ENCODE peak calls at places on chromosomes 7 and 10, in seven cellular contexts. O is upper lobe of right lung; E is CD4-positive, CD25-positive, alpha-beta regulatory T cell; K is thoracic aorta; Z is lower lobe of right lung; R is NT2/D1; H is DND-41. Q is an unnamed sample. For H3K27me3 and H3K4me1, the result is how much of the 10 kb centered on the place peaks cover.

GRCh38 chr7:87878208-87878735 is 2.0 kb downstream of the DBF4 start:
- DNase-seq in O (no peak), E (no peak), K (no peak), Z (no peak), R (no peak), H (no peak), Q (no peak)

GRCh38 chr7:42107484-42107883 is 129.5 kb downstream of the GLI3 start:
- DNase-seq in O (no peak), E (no peak), K (no peak), Z (no peak), R (peak), H (no peak), Q (no peak)

GRCh38 chr7:49660170-49660783 is 113.2 kb upstream of the VWC2 start:
- DNase-seq in O (no peak), E (no peak), K (no peak), Z (no peak), R (no peak), H (no peak), Q (no peak)

GRCh38 chr7:97845622-97846203 is 26.5 kb downstream of the ASNS start:
- DNase-seq in O (no peak), E (no peak), K (no peak), Z (no peak), R (peak), H (no peak), Q (no peak)

GRCh38 chr7:74271742-74272141 is 17.5 kb upstream of the CLIP2 start:
- DNase-seq in O (no peak), E (no peak), K (no peak), Z (no peak), R (no peak), H (no peak), Q (no peak)

GRCh38 chr10:43237128-43237527 is 29.7 kb downstream of the RASGEF1A start:
- DNase-seq in O (peak), E (no peak), K (no peak), Z (peak), R (no peak), H (no peak), Q (peak)

GRCh38 chr10:96172666-96173065 is 42.6 kb downstream of the ZNF518A start:
- DNase-seq in O (no peak), E (no peak), K (no peak), Z (no peak), R (no peak), H (no peak), Q (no peak)

GRCh38 chr7:104848386-104848990 is 165.5 kb upstream of the KMT2E start:
- DNase-seq in O (no peak), E (peak), K (no peak), Z (no peak), R (peak), H (peak), Q (peak)

GRCh38 chr7:103594186-103594585 is 148.2 kb upstream of the SLC26A5 start:
- DNase-seq in O (no peak), E (no peak), K (no peak), Z (no peak), R (no peak), H (no peak), Q (no peak)

GRCh38 chr7:112290065-112290464 is 83.6 kb downstream of the ZNF277 start:
- DNase-seq in O (no peak), E (no peak), K (no peak), Z (no peak), R (no peak), H (no peak), Q (no peak)

GRCh38 chr10:88791924-88792323 is 10.6 kb upstream of the LIPM start:
- DNase-seq in O (no peak), E (no peak), K (no peak), Z (no peak), R (no peak), H (peak), Q (no peak)

GRCh38 chr7:132465516-132465915 is 110.8 kb downstream of the PLXNA4 start:
- DNase-seq in O (no peak), E (no peak), K (no peak), Z (no peak), R (no peak), H (no peak), Q (no peak)

GRCh38 chr7:80392229-80393169 is 119.4 kb downstream of the GNAT3 start:
- DNase-seq in O (no peak), E (no peak), K (no peak), Z (no peak), R (no peak), H (no peak), Q (no peak)

GRCh38 chr7:28792858-28793257 is 165.3 kb downstream of the TRIL start:
- DNase-seq in O (no peak), E (no peak), K (no peak), Z (no peak), R (no peak), H (no peak), Q (no peak)

GRCh38 chr10:123150986-123151738 is 3.0 kb upstream of the BUB3 start:
- DNase-seq in O (peak), E (no peak), K (no peak), Z (peak), R (no peak), H (no peak), Q (peak)

GRCh38 chr10:63664341-63664885 is 143.2 kb downstream of the REEP3 start:
- DNase-seq in O (no peak), E (no peak), K (no peak), Z (no peak), R (no peak), H (no peak), Q (no peak)

GRCh38 chr7:153701678-153702077 is 350.5 kb upstream of the DPP6 start:
- DNase-seq in O (no peak), E (no peak), K (no peak), Z (no peak), R (no peak), H (no peak), Q (no peak)

GRCh38 chr7:1651031-1651446 is 19.0 kb upstream of the ELFN1 start:
- DNase-seq in O (no peak), E (no peak), K (no peak), Z (peak), R (no peak), H (no peak), Q (no peak)

GRCh38 chr7:139673230-139673629 is 104.6 kb downstream of the HIPK2 start:
- DNase-seq in O (no peak), E (no peak), K (no peak), Z (no peak), R (peak), H (no peak), Q (no peak)

GRCh38 chr10:70568113-70568512 is 34.4 kb downstream of the PRF1 start:
- DNase-seq in O (no peak), E (no peak), K (no peak), Z (no peak), R (no peak), H (no peak), Q (no peak)

GRCh38 chr10:69057261-69057950 is 30.5 kb upstream of the SRGN start:
- DNase-seq in O (peak), E (no peak), K (no peak), Z (peak), R (no peak), H (no peak), Q (no peak)

GRCh38 chr10:100767428-100767779 is 22.0 kb downstream of the PAX2 start:
- DNase-seq in O (no peak), E (no peak), K (no peak), Z (no peak), R (no peak), H (no peak), Q (no peak)
- H3K27me3 ChIP-seq in O (under half), E (under half), K (under half), Z (under half), R (under half), H (under half), Q (under half)

GRCh38 chr7:67371429-67372305 is 375.0 kb downstream of the TYW1 start:
- DNase-seq in O (peak), E (peak), K (peak), Z (peak), R (peak), H (peak), Q (peak)
- H3K4me1 ChIP-seq in O (under half), E (under half), K (under half), Z (under half), R (under half), H (under half), Q (under half)

GRCh38 chr7:134514663-134515062 is 12.7 kb upstream of the AKR1B10 start:
- DNase-seq in O (no peak), E (no peak), K (no peak), Z (no peak), R (peak), H (peak), Q (peak)

GRCh38 chr7:134515569-134516468 is 11.5 kb upstream of the AKR1B10 start:
- DNase-seq in O (no peak), E (no peak), K (no peak), Z (no peak), R (no peak), H (no peak), Q (no peak)

GRCh38 chr7:134520130-134520529 is 7.2 kb upstream of the AKR1B10 start:
- DNase-seq in O (no peak), E (no peak), K (no peak), Z (no peak), R (no peak), H (no peak), Q (no peak)
- H3K27me3 ChIP-seq in O (under half), E (under half), K (under half), Z (under half), R (under half), H (under half), Q (under half)

DNA sequence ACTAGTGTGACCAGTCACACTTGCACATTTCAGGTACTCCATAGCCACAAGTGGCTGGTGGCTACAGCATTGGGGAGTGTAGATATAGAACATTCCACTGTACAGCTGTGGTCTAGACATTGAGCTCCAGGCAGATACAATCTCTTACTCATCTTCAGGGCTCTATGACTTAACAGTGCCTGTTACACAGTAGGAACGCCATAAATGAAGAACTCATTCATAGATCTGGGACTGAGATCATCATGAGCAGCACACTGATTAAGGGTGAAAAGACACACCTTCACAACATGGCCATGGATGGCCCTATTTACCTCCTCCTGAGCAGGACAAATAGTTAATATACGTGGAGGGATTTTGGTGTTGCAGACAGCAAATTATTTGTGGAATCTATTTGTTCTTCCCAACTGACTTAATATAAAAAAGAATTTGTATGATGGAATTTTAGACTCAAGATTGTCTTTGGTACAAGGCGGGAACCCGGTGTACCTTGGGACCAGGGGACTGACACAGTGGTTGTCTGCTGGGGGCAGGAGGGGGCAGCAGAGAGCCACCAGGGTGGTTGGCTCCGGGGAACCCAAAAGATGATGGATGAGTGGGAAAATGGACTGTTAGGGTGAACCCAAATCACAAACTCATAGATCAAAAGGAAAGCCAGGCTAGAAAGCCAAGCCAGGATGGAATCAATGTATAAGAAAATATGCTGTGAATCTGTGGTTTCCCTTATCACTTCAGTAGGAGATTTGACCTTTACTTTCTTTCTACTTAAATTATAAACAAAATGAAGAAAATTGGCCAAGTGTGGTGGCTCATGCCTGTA is 24.3 kb upstream of the CPA2 start:
- DNase-seq in O (peak), E (peak), K (no peak), Z (peak), R (peak), H (peak), Q (peak)
- H3K4me1 ChIP-seq in O (under half), E (under half), K (under half), Z (under half), R (under half), H (under half), Q (under half)

DNA sequence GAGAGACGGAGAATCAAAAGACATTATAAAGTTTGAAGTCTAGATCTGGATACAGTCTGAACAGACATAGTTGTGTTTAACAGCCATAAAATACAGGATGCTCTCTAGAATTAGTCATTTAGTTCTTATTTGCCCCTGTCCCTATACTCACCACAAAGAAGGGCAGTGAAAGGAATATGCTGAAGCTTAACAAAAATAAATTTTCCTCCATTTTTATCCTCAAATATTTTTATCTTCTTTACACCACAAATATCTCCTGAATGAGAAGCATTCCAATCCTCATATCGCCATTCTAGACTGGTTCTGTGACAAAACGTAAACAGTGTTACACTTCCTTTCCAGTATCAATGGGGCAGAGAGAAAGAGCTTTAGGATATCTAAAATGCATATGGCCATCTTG is 1.6 kb downstream of the OR9A2 start:
- DNase-seq in O (no peak), E (no peak), K (no peak), Z (no peak), R (no peak), H (no peak), Q (no peak)
- H3K27me3 ChIP-seq in O (under half), E (under half), K (under half), Z (under half), R (under half), H (under half), Q (under half)